ENCODE peak calls at places on chromosomes 4 and X, in nine cellular contexts. B is kidney; I is neural progenitor cell; V is CD8-positive, alpha-beta memory T cell; U is IMR-90; H is testis; T is mesenchymal stem cell; F is CD8-positive, alpha-beta T cell; X is endothelial cell of umbilical vein. N is an unnamed sample.

GRCh38 chr4:93829531-93830089 is 1.1 kb downstream of the ATOH1 start:
- DNase-seq in B (no peak), T (no peak), F (no peak), H (no peak), V (no peak), I (peak; percentile 76), X (no peak), U (no peak), N (no peak)

GRCh38 chr4:156169861-156170260 is 216.2 kb upstream of the CTSO start:
- DNase-seq in T (no peak), V (no peak), I (peak; percentile 66), U (no peak), F (no peak), H (no peak), B (no peak), X (no peak), N (peak; percentile 43)

GRCh38 chr4:94253036-94253435 is 45.4 kb downstream of the SMARCAD1 start:
- DNase-seq in T (peak; percentile 12), V (no peak), H (no peak), U (peak; percentile 7), F (no peak), X (no peak), I (no peak), B (no peak), N (no peak)

GRCh38 chrX:2320580-2321327 is 180.0 kb downstream of the DHRSX start:
- DNase-seq in B (no peak), V (no peak), U (peak; percentile 77), F (no peak), T (peak; percentile 80), H (no peak), X (no peak), I (no peak), N (peak; percentile 15)

GRCh38 chrX:84188320-84188834 is 378 bp upstream of the RPS6KA6 start:
- DNase-seq in V (no peak), F (no peak), I (peak; percentile 76), X (peak; percentile 53), B (peak; percentile 79), H (peak; percentile 80), U (peak; percentile 64), T (peak; percentile 63), N (peak; percentile 75)

GRCh38 chrX:53605004-53605403 is 81.5 kb downstream of the HUWE1 start:
- DNase-seq in U (peak; percentile 1), I (no peak), B (no peak), X (peak; percentile 85), V (no peak), H (no peak), F (no peak), T (no peak), N (no peak)

GRCh38 chr4:173517781-173518371 is 12.2 kb downstream of the HAND2 start:
- DNase-seq in I (peak; percentile 88), V (no peak), F (no peak), T (peak; percentile 84), U (no peak), H (no peak), X (no peak), B (no peak), N (no peak)

GRCh38 chrX:127112726-127113125 is 293.2 kb downstream of the PRR32 start:
- DNase-seq in F (no peak), T (no peak), I (no peak), V (no peak), H (no peak), B (no peak), U (no peak), X (no peak), N (no peak)

GRCh38 chrX:47637546-47638195 is 7.9 kb upstream of the CFP start:
- DNase-seq in F (no peak), B (peak; percentile 74), H (peak; percentile 76), V (no peak), T (no peak), U (no peak), X (peak; percentile 86), I (peak; percentile 61), N (no peak)

GRCh38 chr4:8122746-8123145 is 35.9 kb downstream of the ABLIM2 start:
- DNase-seq in B (no peak), X (no peak), H (no peak), T (no peak), V (no peak), F (no peak), U (no peak), I (no peak), N (no peak)

GRCh38 chrX:15170927-15171326 is 99.0 kb downstream of the ASB9 start:
- DNase-seq in T (peak; percentile 42), V (no peak), B (no peak), X (no peak), I (no peak), F (no peak), H (no peak), U (no peak), N (no peak)

DNA sequence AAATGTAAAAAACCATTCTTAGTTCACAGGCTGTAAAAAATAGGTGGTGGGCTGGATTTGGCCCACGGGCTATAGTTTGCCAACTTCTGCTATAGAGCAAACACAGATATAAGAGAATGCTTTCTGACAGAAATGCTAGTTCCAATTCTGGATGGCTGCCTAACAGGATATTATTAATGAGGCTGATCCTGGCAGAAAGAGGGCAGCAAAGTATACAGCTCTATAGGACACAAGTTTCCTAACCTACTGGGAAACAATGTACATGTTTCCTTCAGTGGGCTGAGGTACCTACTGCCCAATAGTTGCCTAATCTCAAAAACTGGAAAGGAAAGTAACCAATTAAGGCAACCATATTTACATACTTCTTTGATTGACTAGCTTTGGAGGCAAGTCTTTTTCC is 58.2 kb upstream of the UCP1 start:
- DNase-seq in U (no peak), B (no peak), H (no peak), F (no peak), X (peak; percentile 59), V (no peak), I (no peak), T (no peak), N (no peak)
- H3K36me3 ChIP-seq in U (peaks cover 19% of the 10 kb centered on the region), B (peaks cover 21% of the 10 kb centered on the region), H (no peaks in the 10 kb centered on the region), F (no peaks in the 10 kb centered on the region), X (peaks cover 7% of the 10 kb centered on the region), V (no peaks in the 10 kb centered on the region), I (no peaks in the 10 kb centered on the region), T (peaks cover 80% of the 10 kb centered on the region), N (peaks cover 5% of the 10 kb centered on the region)

GRCh38 chr4:31241504-31241903 is 521.3 kb downstream of the PCDH7 start:
- DNase-seq in I (no peak), B (no peak), H (no peak), T (no peak), F (no peak), U (no peak), X (no peak), V (no peak), N (no peak)
- H3K27ac ChIP-seq in I (no peak overlapping the region), B (no peak overlapping the region), H (no peak overlapping the region), T (no peak overlapping the region), F (no peak overlapping the region), U (no peak overlapping the region), X (no peak overlapping the region), V (no peak overlapping the region), N (no peak overlapping the region)

GRCh38 chr4:2689825-2690700 is 66.1 kb downstream of the TNIP2 start:
- DNase-seq in T (no peak), H (no peak), X (no peak), B (no peak), I (no peak), F (peak; percentile 16), V (peak; percentile 20), U (no peak), N (no peak)

GRCh38 chr4:2689114-2689513 is 67.0 kb downstream of the TNIP2 start:
- DNase-seq in B (no peak), U (no peak), T (no peak), H (no peak), X (no peak), I (no peak), F (no peak), V (no peak), N (no peak)

GRCh38 chr4:2691952-2692435 is 64.1 kb downstream of the TNIP2 start:
- DNase-seq in V (no peak), U (no peak), F (no peak), X (no peak), H (no peak), B (no peak), T (no peak), I (no peak), N (no peak)

GRCh38 chr4:2688697-2689096 is 67.4 kb downstream of the TNIP2 start:
- DNase-seq in V (no peak), U (no peak), B (no peak), F (no peak), H (no peak), I (no peak), X (no peak), T (no peak), N (peak; percentile 26)

DNA sequence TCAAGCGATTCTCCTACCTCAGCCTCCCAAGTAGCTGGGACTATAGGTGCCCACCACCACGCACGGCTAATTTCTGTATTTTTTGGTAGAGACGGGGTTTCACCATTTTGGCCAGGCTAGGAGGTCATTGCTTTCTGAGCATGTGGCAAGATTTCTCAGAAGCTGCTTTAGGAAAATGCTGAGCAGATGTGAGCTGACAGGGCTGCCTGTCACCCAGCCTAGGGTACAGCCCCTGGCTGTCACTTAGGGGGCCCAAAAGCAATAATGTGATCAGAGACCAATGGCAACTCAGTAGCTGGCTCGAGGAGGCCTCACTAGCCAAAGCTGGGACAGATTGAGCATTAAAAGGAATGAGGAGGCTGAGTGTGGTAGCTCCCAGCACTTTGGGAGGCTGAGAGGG is 64.8 kb downstream of the TNIP2 start:
- DNase-seq in H (no peak), V (no peak), F (no peak), B (no peak), X (no peak), T (no peak), I (no peak), U (no peak), N (no peak)
- H3K36me3 ChIP-seq in H (no peaks in the 10 kb centered on the region), V (peaks cover 52% of the 10 kb centered on the region), F (peaks cover 64% of the 10 kb centered on the region), B (peaks cover 60% of the 10 kb centered on the region), X (no peaks in the 10 kb centered on the region), T (peaks cover 96% of the 10 kb centered on the region), I (no peaks in the 10 kb centered on the region), U (peaks cover 67% of the 10 kb centered on the region), N (peaks cover 97% of the 10 kb centered on the region)

GRCh38 chr4:83180469-83180968 is 66.0 kb upstream of the PLAC8 start:
- DNase-seq in T (no peak), U (no peak), V (no peak), X (no peak), B (no peak), F (no peak), H (no peak), I (no peak), N (no peak)

GRCh38 chr4:83179205-83179604 is 64.7 kb upstream of the PLAC8 start:
- DNase-seq in B (no peak), V (no peak), U (no peak), I (no peak), T (no peak), X (no peak), H (no peak), F (no peak), N (no peak)

GRCh38 chr4:83174844-83175414 is 60.4 kb upstream of the PLAC8 start:
- DNase-seq in F (no peak), V (no peak), X (no peak), T (no peak), H (no peak), I (no peak), U (no peak), B (no peak), N (no peak)

GRCh38 chr4:83177182-83177581 is 62.7 kb upstream of the PLAC8 start:
- DNase-seq in I (no peak), V (no peak), U (no peak), T (no peak), H (no peak), X (no peak), F (no peak), B (no peak), N (no peak)

DNA sequence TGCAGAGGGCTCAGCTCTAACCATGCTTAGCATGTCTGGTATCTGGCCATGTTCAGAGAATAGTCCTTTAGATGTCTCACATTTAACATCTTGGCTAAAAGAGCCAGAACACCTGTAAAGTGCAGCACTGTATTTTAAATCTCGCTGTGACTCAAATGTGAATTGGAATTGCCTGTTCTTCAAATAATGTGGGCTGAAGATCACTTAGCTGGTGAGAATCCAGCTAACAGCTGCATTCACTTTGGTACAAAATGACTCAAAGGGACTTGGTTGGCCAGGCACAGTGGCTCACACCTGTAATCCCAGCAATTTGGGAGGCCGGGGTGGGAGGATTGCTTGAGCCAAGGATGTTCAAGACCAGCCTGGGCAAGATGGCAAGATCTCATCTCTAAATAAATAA is 63.5 kb upstream of the PLAC8 start:
- DNase-seq in X (no peak), T (no peak), B (no peak), H (no peak), U (no peak), I (no peak), F (no peak), V (no peak), N (no peak)
- H3K27ac ChIP-seq in X (no peak overlapping the region), T (no peak overlapping the region), B (no peak overlapping the region), H (no peak overlapping the region), U (no peak overlapping the region), I (no peak overlapping the region), F (no peak overlapping the region), V (no peak overlapping the region), N (no peak overlapping the region)

N was measured in WERI-Rb-1.